ENCODE peak calls at places on chromosomes 1 and 21, in eight cellular contexts. V is GM12878, H is neural progenitor cell, M is fibroblast of lung, W is endothelial cell of umbilical vein, Q is mammary epithelial cell, D is H1, A is HCT116. F is an unnamed sample.

GRCh38 chr1:38059632-38060286 is 13.2 kb upstream of the POU3F1 start:
- DNase-seq in V (no peak), H (no peak), M (no peak), W (no peak), Q (no peak), D (no peak), A (no peak), F (no peak)

GRCh38 chr1:203480525-203481084 is 5.0 kb downstream of the PRELP start:
- DNase-seq in V (no peak), H (no peak), M (peak; percentile 90), W (peak; percentile 40), Q (peak; percentile 82), D (no peak), A (peak; percentile 21), F (peak; percentile 89)

GRCh38 chr1:192626366-192627179 is 9.4 kb upstream of the RGS13 start:
- DNase-seq in V (peak; percentile 66), H (no peak), M (no peak), W (no peak), Q (no peak), D (no peak), A (no peak), F (no peak)

GRCh38 chr21:23574932-23575331 is 2032.3 kb downstream of the MRPL39 start:
- DNase-seq in V (no peak), H (peak; percentile 16), M (no peak), W (no peak), Q (no peak), D (peak; percentile 9), A (no peak), F (no peak)

GRCh38 chr1:51284487-51284954 is 45.8 kb downstream of the TTC39A start:
- DNase-seq in V (no peak), H (peak; percentile 40), M (no peak), W (peak; percentile 94), Q (no peak), D (no peak), A (peak; percentile 40), F (no peak)

GRCh38 chr1:12703821-12704451 is 12.0 kb upstream of the AADACL3 start:
- DNase-seq in V (no peak), H (no peak), M (no peak), W (no peak), Q (no peak), D (no peak), A (no peak), F (no peak)

GRCh38 chr21:45408811-45409261 is 3.9 kb downstream of the COL18A1 start:
- DNase-seq in V (no peak), H (no peak), M (no peak), W (no peak), Q (no peak), D (no peak), A (no peak), F (no peak)

GRCh38 chr21:46544003-46544402 is 60.9 kb downstream of the S100B start:
- DNase-seq in V (no peak), H (no peak), M (no peak), W (no peak), Q (no peak), D (no peak), A (no peak), F (no peak)

GRCh38 chr1:98824724-98825123 is 163.2 kb downstream of the SNX7 start:
- DNase-seq in V (no peak), H (no peak), M (no peak), W (no peak), Q (no peak), D (no peak), A (no peak), F (no peak)

GRCh38 chr1:50129201-50129600 is 20.5 kb downstream of the ELAVL4 start:
- DNase-seq in V (no peak), H (no peak), M (no peak), W (no peak), Q (no peak), D (no peak), A (no peak), F (no peak)

GRCh38 chr1:61301824-61302652 is 219.7 kb downstream of the NFIA start:
- DNase-seq in V (no peak), H (no peak), M (peak; percentile 66), W (peak; percentile 53), Q (peak; percentile 88), D (no peak), A (no peak), F (no peak)

GRCh38 chr1:9261496-9261895 is 26.9 kb downstream of the H6PD start:
- DNase-seq in V (no peak), H (no peak), M (no peak), W (no peak), Q (no peak), D (no peak), A (no peak), F (no peak)

GRCh38 chr1:227895828-227896685 is 51.7 kb downstream of the WNT9A start:
- DNase-seq in V (no peak), H (peak; percentile 41), M (no peak), W (no peak), Q (peak; percentile 81), D (no peak), A (no peak), F (no peak)

GRCh38 chr1:108482708-108483107 is 32.6 kb downstream of the NBPF6 start:
- DNase-seq in V (no peak), H (no peak), M (no peak), W (no peak), Q (no peak), D (no peak), A (no peak), F (no peak)

GRCh38 chr1:212645563-212646543 is 37.3 kb downstream of the ATF3 start:
- DNase-seq in V (no peak), H (no peak), M (no peak), W (no peak), Q (no peak), D (no peak), A (no peak), F (no peak)

GRCh38 chr1:43358121-43358745 is 548 bp upstream of the CDC20 start:
- DNase-seq in V (peak; percentile 16), H (peak; percentile 75), M (peak; percentile 47), W (peak; percentile 71), Q (no peak), D (no peak), A (peak; percentile 49), F (peak; percentile 64)

GRCh38 chr1:109300650-109301151 is 6.1 kb downstream of the MYBPHL start:
- DNase-seq in V (no peak), H (no peak), M (no peak), W (no peak), Q (no peak), D (no peak), A (no peak), F (no peak)

GRCh38 chr21:35922618-35923017 is 137.7 kb downstream of the SETD4 start:
- DNase-seq in V (no peak), H (no peak), M (peak; percentile 32), W (peak; percentile 58), Q (peak; percentile 89), D (no peak), A (no peak), F (no peak)

GRCh38 chr1:213135572-213135971 is 84.5 kb downstream of the RPS6KC1 start:
- DNase-seq in V (no peak), H (no peak), M (peak; percentile 36), W (peak; percentile 64), Q (no peak), D (no peak), A (no peak), F (no peak)

GRCh38 chr21:45591619-45592207 is 49.5 kb upstream of the SLC19A1 start:
- DNase-seq in V (no peak), H (no peak), M (no peak), W (no peak), Q (no peak), D (no peak), A (no peak), F (no peak)

GRCh38 chr1:172823534-172823933 is 164.6 kb downstream of the FASLG start:
- DNase-seq in V (no peak), H (no peak), M (peak; percentile 39), W (no peak), Q (no peak), D (no peak), A (no peak), F (no peak)

GRCh38 chr1:234756066-234756783 is 146.2 kb upstream of the IRF2BP2 start:
- DNase-seq in V (no peak), H (no peak), M (no peak), W (no peak), Q (no peak), D (no peak), A (no peak), F (no peak)
- H3K9ac ChIP-seq in V (no peak overlapping the region), H (no peak overlapping the region), M (no peak overlapping the region), W (no peak overlapping the region), Q (no peak overlapping the region), D (no peak overlapping the region), A (no peak overlapping the region), F (no peak overlapping the region)

DNA sequence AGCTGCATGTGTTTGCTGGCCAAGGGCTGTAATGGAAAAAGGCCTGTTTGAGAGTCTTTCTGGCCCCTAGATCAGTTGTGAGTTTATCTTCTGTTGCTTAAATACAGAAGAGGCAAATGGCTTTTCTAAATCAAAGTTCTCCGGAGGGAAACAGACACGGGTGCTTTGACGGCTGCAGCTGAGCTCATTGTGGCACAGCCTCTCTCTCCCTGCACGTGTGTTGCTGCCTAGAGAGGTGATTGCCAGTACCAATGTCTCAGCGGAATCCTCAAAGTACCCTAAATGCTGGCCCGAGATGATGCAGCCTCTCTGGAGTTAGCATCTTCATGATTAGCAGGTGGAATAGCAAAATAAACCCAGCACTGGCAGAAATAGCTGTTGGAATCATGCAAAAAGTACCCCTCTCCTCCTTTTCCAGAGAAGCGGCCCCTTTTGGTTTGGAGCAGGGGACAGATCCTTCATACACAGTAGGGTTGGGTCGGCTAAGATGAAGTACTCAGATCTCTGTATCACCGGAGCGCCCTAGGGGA is 192.2 kb downstream of the PRDM2 start:
- DNase-seq in V (no peak), H (peak; percentile 23), M (no peak), W (no peak), Q (no peak), D (no peak), A (no peak), F (no peak)
- TF ChIP-seq EZH2 in V (no peak), H (no peak), M (no peak), W (no peak), Q (no peak), D (no peak), A (no peak), F (no peak)

GRCh38 chr1:31366796-31367195 is 6.1 kb downstream of the FABP3 start:
- DNase-seq in V (no peak), H (no peak), M (no peak), W (no peak), Q (no peak), D (no peak), A (no peak), F (no peak)
- H3K9ac ChIP-seq in V (no peak overlapping the region), H (no peak overlapping the region), M (no peak overlapping the region), W (no peak overlapping the region), Q (no peak overlapping the region), D (no peak overlapping the region), A (no peak overlapping the region), F (no peak overlapping the region)

GRCh38 chr1:214636436-214636835 is 33.4 kb downstream of the CENPF start:
- DNase-seq in V (no peak), H (no peak), M (no peak), W (no peak), Q (no peak), D (no peak), A (no peak), F (no peak)
- TF ChIP-seq EZH2 in V (no peak), H (no peak), M (no peak), W (no peak), Q (no peak), D (no peak), A (no peak), F (no peak)

GRCh38 chr1:27403065-27403726 is 10.8 kb downstream of the GPR3 start:
- DNase-seq in V (no peak), H (peak; percentile 52), M (peak; percentile 83), W (peak; percentile 51), Q (no peak), D (no peak), A (no peak), F (no peak)
- H3K9ac ChIP-seq in V (peak overlapping the region; percentile 37), H (no peak overlapping the region), M (no peak overlapping the region), W (no peak overlapping the region), Q (no peak overlapping the region), D (no peak overlapping the region), A (no peak overlapping the region), F (no peak overlapping the region)

GRCh38 chr21:33033094-33033951 is 7.6 kb downstream of the OLIG2 start:
- DNase-seq in V (no peak), H (peak; percentile 44), M (no peak), W (no peak), Q (no peak), D (no peak), A (no peak), F (no peak)
- TF ChIP-seq EZH2 in V (no peak), H (peak; percentile 99), M (peak; percentile 88), W (peak; percentile 95), Q (peak; percentile 73), D (peak; percentile 98), A (no peak), F (no peak)

F was measured in MM.1S.